ENCODE peak calls at places on chromosomes 3 and 15, in six cellular contexts. H is heart left ventricle, K is AG10803, E is A549, R is HFF-Myc, V is GM12865. A is an unnamed sample.

GRCh38 chr3:59180006-59180405 is 130.2 kb upstream of the CFAP20DC start:
- DNase-seq in H (no peak), K (no peak), E (no peak), R (no peak), V (no peak), A (no peak)

GRCh38 chr15:62344806-62345539 is 179.9 kb upstream of the C2CD4B start:
- DNase-seq in H (peak; percentile 36), K (peak; percentile 64), E (peak; percentile 88), R (peak; percentile 19), V (peak; percentile 87), A (no peak)

GRCh38 chr15:40968290-40969085 is 15.2 kb downstream of the CHAC1 start:
- DNase-seq in H (no peak), K (no peak), E (no peak), R (no peak), V (no peak), A (no peak)

GRCh38 chr3:129268396-129268795 is 10.3 kb upstream of the HMCES start:
- DNase-seq in H (no peak), K (no peak), E (no peak), R (no peak), V (no peak), A (no peak)

GRCh38 chr15:88681610-88682221 is 42.9 kb downstream of the ISG20 start:
- DNase-seq in H (no peak), K (no peak), E (no peak), R (no peak), V (no peak), A (no peak)

GRCh38 chr3:125213946-125214542 is 1.5 kb upstream of the SLC12A8 start:
- DNase-seq in H (no peak), K (peak; percentile 83), E (no peak), R (peak; percentile 82), V (no peak), A (peak; percentile 72)

GRCh38 chr3:71066849-71067261 is 516.7 kb downstream of the FOXP1 start:
- DNase-seq in H (peak; percentile 26), K (peak; percentile 59), E (no peak), R (no peak), V (no peak), A (no peak)

GRCh38 chr3:14434541-14435151 is 32.2 kb downstream of the SLC6A6 start:
- DNase-seq in H (peak; percentile 56), K (no peak), E (no peak), R (no peak), V (no peak), A (no peak)

GRCh38 chr3:47601310-47601709 is 22.6 kb upstream of the CSPG5 start:
- DNase-seq in H (no peak), K (no peak), E (no peak), R (no peak), V (no peak), A (no peak)

DNA sequence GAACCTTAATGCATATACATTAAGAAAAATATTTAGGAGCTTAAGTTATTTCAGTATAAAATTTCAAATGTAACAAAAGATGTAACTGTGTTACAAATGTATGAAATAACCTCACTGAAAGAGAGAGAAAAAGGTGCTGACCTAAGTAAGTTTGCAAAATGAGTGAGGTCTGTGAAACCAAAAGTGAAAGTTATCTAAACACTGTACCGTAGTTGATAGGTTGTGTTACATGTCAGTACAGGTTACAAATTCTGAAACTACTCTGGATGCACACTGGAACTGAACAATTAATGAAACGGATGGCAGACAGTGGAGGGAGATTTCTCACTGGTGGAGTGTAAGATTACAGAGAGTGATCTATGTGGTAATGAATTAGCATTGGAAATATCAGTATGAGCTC is 420.7 kb downstream of the ZNF385D start:
- DNase-seq in H (no peak), K (no peak), E (no peak), R (no peak), V (peak; percentile 39), A (no peak)
- H3K4me3 ChIP-seq in H (no peak overlapping the region), K (no peak overlapping the region), E (no peak overlapping the region), R (no peak overlapping the region), V (no peak overlapping the region), A (no peak overlapping the region)

DNA sequence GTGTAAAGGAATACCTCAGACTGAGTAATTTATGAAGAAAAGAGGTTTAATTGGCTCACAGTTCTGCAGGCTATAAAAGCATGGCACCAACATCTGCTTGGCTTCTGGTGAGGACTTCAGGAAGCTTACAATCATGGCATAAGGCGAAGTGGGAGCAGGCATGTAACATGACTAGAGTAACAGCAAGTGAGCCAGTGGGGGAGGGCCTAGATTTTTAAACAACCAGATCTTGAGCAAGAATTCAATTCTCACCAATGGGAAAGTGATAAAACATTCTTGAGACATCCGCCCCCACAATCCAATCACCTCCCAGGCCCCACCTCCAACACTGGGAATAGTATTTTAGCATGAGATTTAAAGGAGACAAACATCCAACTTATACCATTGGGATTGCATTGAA is 44.2 kb upstream of the BCL2A1 start:
- DNase-seq in H (no peak), K (no peak), E (no peak), R (no peak), V (no peak), A (no peak)
- TF ChIP-seq CTCF in H (no peak), K (no peak), E (no peak), R (no peak), V (no peak), A (no peak)

GRCh38 chr3:150203273-150203672 is 204.8 kb upstream of the TSC22D2 start:
- DNase-seq in H (no peak), K (peak; percentile 52), E (no peak), R (no peak), V (peak; percentile 18), A (no peak)
- H3K4me3 ChIP-seq in H (no peak overlapping the region), K (no peak overlapping the region), E (no peak overlapping the region), R (no peak overlapping the region), V (no peak overlapping the region), A (no peak overlapping the region)

GRCh38 chr15:38455096-38455495 is 1.2 kb downstream of the FAM98B start:
- DNase-seq in H (no peak), K (no peak), E (no peak), R (no peak), V (no peak), A (no peak)

GRCh38 chr15:38459480-38459879 is 5.6 kb downstream of the FAM98B start:
- DNase-seq in H (no peak), K (no peak), E (no peak), R (no peak), V (no peak), A (no peak)

GRCh38 chr15:38454687-38455071 is 752 bp downstream of the FAM98B start:
- DNase-seq in H (no peak), K (no peak), E (no peak), R (no peak), V (no peak), A (no peak)

GRCh38 chr15:38458646-38459045 is 4.7 kb downstream of the FAM98B start:
- DNase-seq in H (no peak), K (no peak), E (no peak), R (no peak), V (no peak), A (no peak)

GRCh38 chr15:38453971-38454686 is at the start of gene FAM98B:
- DNase-seq in H (peak; percentile 89), K (peak; percentile 86), E (peak; percentile 65), R (peak; percentile 66), V (peak; percentile 94), A (no peak)
- TF ChIP-seq CTCF in H (no peak), K (peak; percentile 9), E (no peak), R (no peak), V (no peak), A (no peak)

A was measured in AG04449.